ENCODE peak calls at places on chromosomes 1 and 21, in four cellular contexts. One of them, this sample, is unnamed.

GRCh38 chr21:38628426-38628825 is 130.1 kb upstream of the ERG start:
- DNase-seq in endothelial cell of umbilical vein: no peak
- DNase-seq in CD8-positive, alpha-beta T cell: no peak
- DNase-seq in heart right ventricle: no peak
- DNase-seq in this sample: no peak

GRCh38 chr1:206808615-206809014 is 36.3 kb upstream of the IL10 start:
- DNase-seq in endothelial cell of umbilical vein: no peak
- DNase-seq in heart right ventricle: peak; percentile 34
- DNase-seq in CD8-positive, alpha-beta T cell: peak; percentile 16
- DNase-seq in this sample: no peak

GRCh38 chr1:119742193-119742592 is 26.5 kb downstream of the HMGCS2 start:
- DNase-seq in CD8-positive, alpha-beta T cell: no peak
- DNase-seq in endothelial cell of umbilical vein: no peak
- DNase-seq in heart right ventricle: peak; percentile 39
- DNase-seq in this sample: no peak

GRCh38 chr21:45640001-45640887 is 3.3 kb upstream of the PCBP3 start:
- DNase-seq in endothelial cell of umbilical vein: no peak
- DNase-seq in CD8-positive, alpha-beta T cell: no peak
- DNase-seq in heart right ventricle: no peak
- DNase-seq in this sample: no peak

GRCh38 chr1:158830904-158831507 is at the start of gene MNDA:
- DNase-seq in endothelial cell of umbilical vein: no peak
- DNase-seq in heart right ventricle: no peak
- DNase-seq in CD8-positive, alpha-beta T cell: no peak
- DNase-seq in this sample: no peak

GRCh38 chr1:54167422-54168139 is 14.8 kb upstream of the CDCP2 start:
- DNase-seq in heart right ventricle: no peak
- DNase-seq in CD8-positive, alpha-beta T cell: no peak
- DNase-seq in endothelial cell of umbilical vein: no peak
- DNase-seq in this sample: no peak

GRCh38 chr1:15128077-15128476 is 25.5 kb upstream of the TMEM51 start:
- DNase-seq in heart right ventricle: no peak
- DNase-seq in CD8-positive, alpha-beta T cell: no peak
- DNase-seq in endothelial cell of umbilical vein: no peak
- DNase-seq in this sample: no peak

GRCh38 chr1:237220243-237220642 is 178.3 kb downstream of the RYR2 start:
- DNase-seq in CD8-positive, alpha-beta T cell: no peak
- DNase-seq in heart right ventricle: peak; percentile 49
- DNase-seq in endothelial cell of umbilical vein: no peak
- DNase-seq in this sample: no peak

GRCh38 chr1:63797056-63797726 is 23.4 kb downstream of the ROR1 start:
- DNase-seq in heart right ventricle: no peak
- DNase-seq in CD8-positive, alpha-beta T cell: no peak
- DNase-seq in endothelial cell of umbilical vein: no peak
- DNase-seq in this sample: no peak

GRCh38 chr21:23968008-23968407 is 1639.3 kb downstream of the MRPL39 start:
- DNase-seq in endothelial cell of umbilical vein: no peak
- DNase-seq in CD8-positive, alpha-beta T cell: no peak
- DNase-seq in heart right ventricle: no peak
- DNase-seq in this sample: no peak

GRCh38 chr1:6025269-6026094 is 20.2 kb upstream of the KCNAB2 start:
- DNase-seq in heart right ventricle: no peak
- DNase-seq in CD8-positive, alpha-beta T cell: no peak
- DNase-seq in endothelial cell of umbilical vein: no peak
- DNase-seq in this sample: no peak

GRCh38 chr21:38496224-38496623 is 2.1 kb downstream of the ERG start:
- DNase-seq in endothelial cell of umbilical vein: peak; percentile 71
- DNase-seq in CD8-positive, alpha-beta T cell: no peak
- DNase-seq in heart right ventricle: no peak
- DNase-seq in this sample: no peak

GRCh38 chr1:15213333-15213732 is 33.7 kb upstream of the FHAD1 start:
- DNase-seq in heart right ventricle: no peak
- DNase-seq in endothelial cell of umbilical vein: no peak
- DNase-seq in CD8-positive, alpha-beta T cell: no peak
- DNase-seq in this sample: no peak

GRCh38 chr1:217528271-217528670 is 102.6 kb downstream of the GPATCH2 start:
- DNase-seq in heart right ventricle: no peak
- DNase-seq in CD8-positive, alpha-beta T cell: no peak
- DNase-seq in endothelial cell of umbilical vein: no peak
- DNase-seq in this sample: no peak

GRCh38 chr1:72917920-72918319 is 635.6 kb upstream of the NEGR1 start:
- DNase-seq in heart right ventricle: no peak
- DNase-seq in CD8-positive, alpha-beta T cell: no peak
- DNase-seq in endothelial cell of umbilical vein: no peak
- DNase-seq in this sample: no peak

GRCh38 chr1:218589487-218589886 is 244.4 kb downstream of the TGFB2 start:
- DNase-seq in heart right ventricle: no peak
- DNase-seq in endothelial cell of umbilical vein: no peak
- DNase-seq in CD8-positive, alpha-beta T cell: no peak
- DNase-seq in this sample: no peak

DNA sequence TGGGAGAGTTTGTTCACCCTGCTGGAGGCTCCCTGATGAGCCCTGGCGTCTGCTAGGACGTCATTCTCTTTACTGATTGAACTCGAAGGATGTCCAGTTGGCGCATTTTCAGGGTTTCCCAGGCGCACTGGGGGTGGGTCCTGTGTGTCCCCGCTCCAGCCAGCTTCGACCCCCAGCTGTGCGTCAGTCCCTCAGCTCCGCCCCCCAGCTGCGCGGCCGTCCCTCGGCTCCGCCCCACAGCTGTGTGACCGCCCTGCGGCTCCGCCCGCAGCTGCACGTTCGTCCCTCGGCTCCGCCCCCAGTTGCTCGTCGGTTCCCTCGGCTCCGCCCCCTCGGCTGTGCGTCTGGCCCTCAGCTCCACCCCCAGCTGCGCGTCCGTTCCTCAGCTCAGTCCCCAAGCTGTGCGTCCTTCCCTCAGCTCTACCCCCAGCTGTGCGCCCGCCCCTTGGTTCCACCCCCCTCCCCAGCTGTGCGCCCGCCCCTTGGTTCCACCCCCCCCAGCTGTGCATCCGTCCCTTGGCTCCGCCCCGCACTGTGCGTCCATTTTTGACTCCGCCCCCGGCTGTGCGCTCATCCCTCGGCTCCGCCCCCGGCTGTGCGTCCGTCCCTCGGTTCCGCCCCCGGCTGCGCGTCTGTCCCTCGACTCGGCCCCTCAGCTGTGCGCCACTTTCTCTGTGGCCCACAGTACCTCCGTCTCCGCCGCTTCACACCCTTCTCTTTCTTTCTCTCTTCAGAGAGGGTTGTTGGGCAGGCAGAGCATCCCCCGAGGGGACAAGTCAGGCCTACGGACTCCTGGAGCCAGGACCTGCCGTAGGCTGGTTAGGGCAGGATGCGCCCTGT is 61.3 kb downstream of the FAAP20 start:
- DNase-seq in endothelial cell of umbilical vein: peak; percentile 96
- DNase-seq in heart right ventricle: peak; percentile 98
- DNase-seq in CD8-positive, alpha-beta T cell: peak; percentile 97
- DNase-seq in this sample: no peak
- H3K4me3 ChIP-seq in endothelial cell of umbilical vein: no peak overlapping the region
- H3K4me3 ChIP-seq in heart right ventricle: peak overlapping the region; percentile 33
- H3K4me3 ChIP-seq in CD8-positive, alpha-beta T cell: peak overlapping the region; percentile 51
- H3K4me3 ChIP-seq in this sample: peak overlapping the region; percentile 42

DNA sequence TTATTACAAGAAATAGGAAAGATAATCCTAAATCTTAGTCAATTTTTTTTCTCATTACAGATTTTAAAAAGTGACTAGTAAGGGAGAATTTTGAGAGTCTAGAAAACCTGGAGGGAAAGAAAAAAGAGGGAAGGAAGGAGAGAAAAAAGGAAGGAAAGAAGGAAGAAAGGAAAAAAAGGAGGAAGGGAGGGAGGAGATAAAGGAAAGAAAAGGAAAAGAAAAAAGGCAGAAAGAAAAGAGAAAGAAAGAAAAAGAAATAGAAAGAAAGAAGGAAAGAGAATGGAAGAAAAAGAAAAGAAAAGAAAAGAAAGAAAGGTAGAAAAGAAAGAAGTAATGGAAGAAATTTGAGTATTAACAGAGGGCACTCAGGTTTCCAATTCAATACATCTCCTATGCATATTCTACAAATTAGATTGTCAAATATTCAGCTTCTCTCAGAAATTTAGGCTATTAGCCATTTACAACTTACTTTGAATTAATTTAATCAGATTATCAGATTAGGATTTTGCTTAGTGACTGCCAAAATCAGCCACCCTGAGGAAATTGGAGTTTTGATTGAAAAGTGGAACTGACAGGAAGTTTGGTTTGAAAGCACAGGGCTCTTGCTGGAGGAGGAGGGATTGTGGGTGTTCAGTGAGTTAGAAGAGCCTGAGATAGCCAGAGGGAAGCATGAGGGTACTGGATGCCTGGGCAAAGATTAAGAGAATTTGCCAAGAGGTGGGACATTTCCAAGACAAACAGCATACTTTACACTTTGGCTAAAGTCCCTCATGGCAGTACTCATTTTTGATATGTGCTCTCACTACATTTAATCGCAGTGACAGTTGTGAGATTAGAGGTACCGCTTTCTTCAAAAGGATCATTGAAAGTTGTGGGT is 677.9 kb downstream of the USP25 start:
- DNase-seq in endothelial cell of umbilical vein: peak; percentile 36
- DNase-seq in CD8-positive, alpha-beta T cell: no peak
- DNase-seq in heart right ventricle: no peak
- DNase-seq in this sample: no peak
- TF ChIP-seq CTCF in endothelial cell of umbilical vein: no peak
- TF ChIP-seq CTCF in CD8-positive, alpha-beta T cell: no peak
- TF ChIP-seq CTCF in heart right ventricle: no peak
- TF ChIP-seq CTCF in this sample: no peak

DNA sequence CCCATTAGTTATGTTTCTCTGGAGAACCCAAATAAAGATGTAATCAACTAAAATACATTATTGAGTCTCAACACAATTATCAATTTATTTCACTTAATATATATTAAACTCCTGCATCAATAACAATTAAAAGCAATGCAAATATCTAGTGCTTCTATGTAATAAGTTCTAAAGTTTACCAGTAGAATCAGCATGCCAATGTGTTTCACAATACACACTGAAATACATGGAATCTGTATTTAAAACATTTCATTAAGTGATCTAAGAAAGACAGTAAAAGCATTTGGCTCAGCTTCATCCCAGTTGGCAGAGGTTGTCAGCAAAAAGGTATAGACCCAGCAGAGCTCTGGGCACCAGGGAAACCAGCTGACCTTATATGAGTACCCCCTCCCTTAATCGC is 63.2 kb downstream of the NIBAN1 start:
- DNase-seq in heart right ventricle: no peak
- DNase-seq in CD8-positive, alpha-beta T cell: no peak
- DNase-seq in endothelial cell of umbilical vein: no peak
- DNase-seq in this sample: no peak
- H3K4me3 ChIP-seq in heart right ventricle: no peak overlapping the region
- H3K4me3 ChIP-seq in CD8-positive, alpha-beta T cell: no peak overlapping the region
- H3K4me3 ChIP-seq in endothelial cell of umbilical vein: no peak overlapping the region
- H3K4me3 ChIP-seq in this sample: no peak overlapping the region

GRCh38 chr1:39608906-39609305 is 30.5 kb downstream of the HEYL start:
- DNase-seq in heart right ventricle: no peak
- DNase-seq in endothelial cell of umbilical vein: no peak
- DNase-seq in CD8-positive, alpha-beta T cell: no peak
- DNase-seq in this sample: no peak

GRCh38 chr1:39614488-39614887 is 25.0 kb downstream of the HEYL start:
- DNase-seq in heart right ventricle: no peak
- DNase-seq in CD8-positive, alpha-beta T cell: no peak
- DNase-seq in endothelial cell of umbilical vein: no peak
- DNase-seq in this sample: no peak

GRCh38 chr1:39615086-39615662 is 24.3 kb downstream of the HEYL start:
- DNase-seq in heart right ventricle: no peak
- DNase-seq in CD8-positive, alpha-beta T cell: no peak
- DNase-seq in endothelial cell of umbilical vein: no peak
- DNase-seq in this sample: no peak

GRCh38 chr1:39613250-39613649 is 26.2 kb downstream of the HEYL start:
- DNase-seq in CD8-positive, alpha-beta T cell: no peak
- DNase-seq in heart right ventricle: no peak
- DNase-seq in endothelial cell of umbilical vein: no peak
- DNase-seq in this sample: no peak

DNA sequence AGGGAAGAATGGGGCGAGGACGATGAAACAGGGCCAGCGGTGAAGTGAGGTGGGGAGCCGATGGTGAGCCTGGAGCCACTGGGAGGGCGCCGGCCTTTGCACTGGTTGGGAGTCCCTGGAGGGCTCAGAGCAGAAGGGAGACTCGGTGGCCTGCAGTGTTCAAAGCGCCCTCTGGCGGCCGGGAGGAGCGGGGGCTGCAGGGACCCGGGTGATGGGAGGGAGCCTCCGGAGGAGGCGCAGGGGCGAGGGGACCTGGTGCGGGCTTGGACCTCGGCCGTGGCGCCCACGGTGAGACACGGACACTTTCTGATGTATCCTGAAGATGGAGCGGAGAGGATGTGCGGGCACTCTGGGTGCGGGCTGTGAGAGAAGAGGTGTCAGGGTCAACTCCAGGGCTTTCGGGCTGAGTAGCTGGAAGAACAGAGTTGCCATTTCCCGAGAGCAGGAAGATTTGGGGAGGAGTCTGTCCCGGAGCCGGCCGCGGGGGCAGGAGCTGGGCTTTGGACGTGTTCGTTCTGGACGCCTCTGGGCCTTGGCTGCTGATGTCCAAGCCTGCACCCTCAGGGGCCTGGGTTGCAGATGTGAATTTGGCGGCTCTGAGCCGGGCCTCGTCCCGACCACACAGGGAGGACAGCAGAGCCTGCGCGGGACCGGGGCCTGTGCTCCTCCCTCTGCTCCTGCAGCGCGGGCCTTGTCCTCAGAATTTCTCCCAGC is 29.7 kb downstream of the HEYL start:
- DNase-seq in heart right ventricle: peak; percentile 59
- DNase-seq in endothelial cell of umbilical vein: peak; percentile 30
- DNase-seq in CD8-positive, alpha-beta T cell: peak; percentile 55
- DNase-seq in this sample: no peak
- TF ChIP-seq CTCF in heart right ventricle: peak; percentile 83
- TF ChIP-seq CTCF in endothelial cell of umbilical vein: peak; percentile 88
- TF ChIP-seq CTCF in CD8-positive, alpha-beta T cell: peak; percentile 55
- TF ChIP-seq CTCF in this sample: peak; percentile 72

GRCh38 chr1:20343149-20343936 is 52.7 kb downstream of the VWA5B1 start:
- DNase-seq in endothelial cell of umbilical vein: no peak
- DNase-seq in heart right ventricle: peak; percentile 19
- DNase-seq in CD8-positive, alpha-beta T cell: no peak
- DNase-seq in this sample: no peak
- H3K4me3 ChIP-seq in endothelial cell of umbilical vein: no peak overlapping the region
- H3K4me3 ChIP-seq in heart right ventricle: no peak overlapping the region
- H3K4me3 ChIP-seq in CD8-positive, alpha-beta T cell: no peak overlapping the region
- H3K4me3 ChIP-seq in this sample: no peak overlapping the region

GRCh38 chr1:85245891-85246290 is 13.6 kb downstream of the C1orf52 start:
- DNase-seq in heart right ventricle: no peak
- DNase-seq in CD8-positive, alpha-beta T cell: no peak
- DNase-seq in endothelial cell of umbilical vein: no peak
- DNase-seq in this sample: no peak
- TF ChIP-seq CTCF in heart right ventricle: no peak
- TF ChIP-seq CTCF in CD8-positive, alpha-beta T cell: no peak
- TF ChIP-seq CTCF in endothelial cell of umbilical vein: no peak
- TF ChIP-seq CTCF in this sample: no peak

GRCh38 chr1:26706315-26706714 is 10.5 kb downstream of the ARID1A start:
- DNase-seq in CD8-positive, alpha-beta T cell: no peak
- DNase-seq in endothelial cell of umbilical vein: no peak
- DNase-seq in heart right ventricle: no peak
- DNase-seq in this sample: no peak
- H3K4me3 ChIP-seq in CD8-positive, alpha-beta T cell: no peak overlapping the region
- H3K4me3 ChIP-seq in endothelial cell of umbilical vein: no peak overlapping the region
- H3K4me3 ChIP-seq in heart right ventricle: no peak overlapping the region
- H3K4me3 ChIP-seq in this sample: peak overlapping the region; percentile 3

This sample was measured in epithelial cell of proximal tubule.